ENCODE peak calls at places on chromosomes 11 and 22, in four cellular contexts. W, C, E and G are unnamed samples.
A peak's percentile ranks its signal among the peaks of the same experiment; 100 is the strongest.

GRCh38 chr11:126930100-126930841 is 70.3 kb downstream of the KIRREL3 start:
- DNase-seq in E (no peak), W (no peak), C (no peak), G (no peak)

GRCh38 chr11:12599408-12600143 is 74.6 kb upstream of the TEAD1 start:
- DNase-seq in E (peak; percentile 3), C (no peak), W (no peak), G (no peak)

GRCh38 chr11:114262681-114263509 is 33.3 kb upstream of the NNMT start:
- DNase-seq in E (no peak), W (no peak), C (peak; percentile 26), G (no peak)

GRCh38 chr11:18282626-18283025 is 16.6 kb downstream of the SAA1 start:
- DNase-seq in C (no peak), W (no peak), E (no peak), G (no peak)

GRCh38 chr11:123977731-123978347 is at the start of gene OR10S1:
- DNase-seq in E (no peak), C (no peak), W (no peak), G (no peak)

GRCh38 chr11:10294289-10294953 is 402 bp upstream of the SBF2 start:
- DNase-seq in C (no peak), E (no peak), W (no peak), G (no peak)

GRCh38 chr22:29674121-29674520 is 45.7 kb upstream of the CABP7 start:
- DNase-seq in C (no peak), E (no peak), W (no peak), G (no peak)

GRCh38 chr11:75792997-75793800 is 21.8 kb upstream of the UVRAG start:
- DNase-seq in W (no peak), C (no peak), E (no peak), G (no peak)

GRCh38 chr22:41846268-41847002 is 13.5 kb downstream of the SREBF2 start:
- DNase-seq in W (no peak), E (no peak), C (no peak), G (no peak)

GRCh38 chr11:68315581-68315920 is 3.2 kb downstream of the LRP5 start:
- DNase-seq in C (no peak), W (no peak), E (no peak), G (no peak)

GRCh38 chr22:50169181-50169759 is 1.3 kb upstream of the PANX2 start:
- DNase-seq in E (no peak), C (no peak), W (no peak), G (no peak)

GRCh38 chr11:72328366-72329224 is 84.6 kb upstream of the PHOX2A start:
- DNase-seq in C (no peak), E (no peak), W (no peak), G (no peak)

GRCh38 chr11:102446606-102447005 is 6.0 kb downstream of the TMEM123 start:
- DNase-seq in C (peak; percentile 11), E (no peak), W (no peak), G (no peak)

GRCh38 chr11:7353100-7353499 is 101.4 kb downstream of the SYT9 start:
- DNase-seq in C (peak; percentile 8), E (peak; percentile 2), W (no peak), G (no peak)

GRCh38 chr11:65433657-65434056 is 11.1 kb downstream of the NEAT1 start:
- DNase-seq in C (no peak), W (no peak), E (no peak), G (no peak)

GRCh38 chr11:12769834-12770345 is 95.7 kb downstream of the TEAD1 start:
- DNase-seq in E (no peak), W (no peak), C (peak; percentile 34), G (no peak)

GRCh38 chr11:373716-374551 is 4.6 kb downstream of the B4GALNT4 start:
- DNase-seq in W (no peak), E (no peak), C (no peak), G (no peak)

GRCh38 chr11:38990841-38991240 is 2392.8 kb upstream of the RAG2 start:
- DNase-seq in C (no peak), E (no peak), W (no peak), G (no peak)

GRCh38 chr11:76872959-76873827 is 12.5 kb downstream of the ACER3 start:
- DNase-seq in W (no peak), C (no peak), E (no peak), G (no peak)

GRCh38 chr22:36447634-36448033 is 33.8 kb downstream of the TXN2 start:
- DNase-seq in C (no peak), W (no peak), E (no peak), G (no peak)

GRCh38 chr22:49008682-49009235 is 818.9 kb downstream of the BRD1 start:
- DNase-seq in E (no peak), W (no peak), C (no peak), G (no peak)

GRCh38 chr11:35427158-35427557 is 7.8 kb upstream of the SLC1A2 start:
- DNase-seq in C (no peak), W (no peak), E (no peak), G (no peak)

GRCh38 chr11:126163074-126163700 is 48.3 kb downstream of the RPUSD4 start:
- DNase-seq in W (no peak), C (peak; percentile 74), E (no peak), G (no peak)

GRCh38 chr11:76242004-76242779 is 35.9 kb upstream of the WNT11 start:
- DNase-seq in W (no peak), E (no peak), C (no peak), G (no peak)

GRCh38 chr11:60169264-60169915 is 13.5 kb downstream of the MS4A6A start:
- DNase-seq in E (no peak), C (peak; percentile 6), W (no peak), G (no peak)

GRCh38 chr11:48683226-48683720 is 194.7 kb downstream of the OR4A47 start:
- DNase-seq in W (no peak), C (no peak), E (no peak), G (no peak)

GRCh38 chr11:124930799-124931198 is 5.0 kb downstream of the HEPACAM start:
- DNase-seq in W (no peak), C (no peak), E (no peak), G (no peak)

GRCh38 chr11:117305145-117305544 is 10.9 kb downstream of the BACE1 start:
- DNase-seq in W (no peak), E (no peak), C (no peak), G (no peak)

GRCh38 chr11:62245271-62245753 is 3.3 kb downstream of the SCGB1D2 start:
- DNase-seq in E (no peak), W (no peak), C (no peak), G (no peak)

GRCh38 chr22:18110194-18110943 is at the start of gene TUBA8:
- DNase-seq in E (no peak), W (peak; percentile 9), C (no peak), G (no peak)